ENCODE peak calls at places on chromosomes 5 and 9, in four cellular contexts. R is HTR-8/SVneo, Y is tibial nerve, O is SJSA1. H is an unnamed sample.

GRCh38 chr9:126939821-126940221 is 25.2 kb downstream of the RALGPS1 start:
- DNase-seq in R (no peak), Y (no peak), O (no peak), H (no peak)

GRCh38 chr9:119026120-119026519 is 343.1 kb downstream of the BRINP1 start:
- DNase-seq in R (no peak), Y (no peak), O (no peak), H (no peak)

GRCh38 chr5:84344788-84345187 is 39.9 kb downstream of the EDIL3 start:
- DNase-seq in Y (no peak), R (no peak), O (no peak), H (no peak)

GRCh38 chr5:18000744-18001143 is 366.5 kb downstream of the TAF11L14 start:
- DNase-seq in R (no peak), O (no peak), Y (no peak), H (no peak)

GRCh38 chr5:61768692-61769281 is 436.7 kb downstream of the ZSWIM6 start:
- DNase-seq in R (peak), Y (no peak), O (peak), H (peak)

GRCh38 chr9:134167530-134167931 is 3.2 kb upstream of the RNU6ATAC start:
- DNase-seq in O (peak), R (no peak), Y (no peak), H (no peak)

GRCh38 chr9:76599970-76600369 is 141.0 kb downstream of the GCNT1 start:
- DNase-seq in Y (no peak), O (no peak), R (no peak), H (no peak)

GRCh38 chr5:143801251-143801650 is 10.7 kb upstream of the HMHB1 start:
- DNase-seq in Y (no peak), O (no peak), R (no peak), H (no peak)

GRCh38 chr5:65391591-65391990 is 90.1 kb downstream of the ADAMTS6 start:
- DNase-seq in Y (no peak), O (no peak), R (no peak), H (no peak)

GRCh38 chr9:115595951-115596742 is 478.2 kb upstream of the TNC start:
- DNase-seq in O (peak), R (no peak), Y (no peak), H (no peak)

GRCh38 chr9:89243296-89244061 is 64.9 kb upstream of the SHC3 start:
- DNase-seq in O (no peak), R (no peak), Y (no peak), H (no peak)

GRCh38 chr5:54401515-54401914 is 54.0 kb upstream of the HSPB3 start:
- DNase-seq in R (no peak), O (no peak), Y (no peak), H (no peak)

GRCh38 chr5:172642046-172642409 is 965 bp downstream of the NEURL1B start:
- DNase-seq in R (no peak), Y (no peak), O (peak), H (no peak)